ENCODE peak calls at places on chromosome 20, in four cellular contexts. One of them, this sample, is unnamed.

GRCh38 chr20:54284928-54285704 is 77.2 kb downstream of the PFDN4 start:
- DNase-seq in hypothalamus: no peak
- DNase-seq in NCI-H2081 treated with DMSO at 0.1 percent for 48 hours: no peak
- DNase-seq in AG08395: no peak
- DNase-seq in this sample: no peak

GRCh38 chr20:58005581-58006345 is 222.7 kb downstream of the ANKRD60 start:
- DNase-seq in hypothalamus: no peak
- DNase-seq in NCI-H2081 treated with DMSO at 0.1 percent for 48 hours: no peak
- DNase-seq in AG08395: no peak
- DNase-seq in this sample: no peak

GRCh38 chr20:62025832-62026563 is 39.7 kb downstream of the TAF4 start:
- DNase-seq in hypothalamus: no peak
- DNase-seq in NCI-H2081 treated with DMSO at 0.1 percent for 48 hours: no peak
- DNase-seq in AG08395: peak
- DNase-seq in this sample: peak

GRCh38 chr20:59004493-59004762 is 2.6 kb downstream of the CTSZ start:
- DNase-seq in hypothalamus: no peak
- DNase-seq in NCI-H2081 treated with DMSO at 0.1 percent for 48 hours: no peak
- DNase-seq in AG08395: no peak
- DNase-seq in this sample: no peak

GRCh38 chr20:63025534-63026331 is 19.0 kb upstream of the BHLHE23 start:
- DNase-seq in hypothalamus: no peak
- DNase-seq in NCI-H2081 treated with DMSO at 0.1 percent for 48 hours: no peak
- DNase-seq in AG08395: peak
- DNase-seq in this sample: peak

GRCh38 chr20:48928832-48929725 is 7.6 kb downstream of the ARFGEF2 start:
- DNase-seq in hypothalamus: no peak
- DNase-seq in NCI-H2081 treated with DMSO at 0.1 percent for 48 hours: no peak
- DNase-seq in AG08395: peak
- DNase-seq in this sample: peak

GRCh38 chr20:16661738-16662137 is 68.1 kb upstream of the SNRPB2 start:
- DNase-seq in hypothalamus: peak
- DNase-seq in NCI-H2081 treated with DMSO at 0.1 percent for 48 hours: no peak
- DNase-seq in AG08395: no peak
- DNase-seq in this sample: peak

GRCh38 chr20:43959079-43959919 is 44.6 kb downstream of the TOX2 start:
- DNase-seq in hypothalamus: no peak
- DNase-seq in NCI-H2081 treated with DMSO at 0.1 percent for 48 hours: no peak
- DNase-seq in AG08395: no peak
- DNase-seq in this sample: no peak

GRCh38 chr20:23639490-23639958 is 1.8 kb upstream of the CST3 start:
- DNase-seq in hypothalamus: no peak
- DNase-seq in NCI-H2081 treated with DMSO at 0.1 percent for 48 hours: no peak
- DNase-seq in AG08395: no peak
- DNase-seq in this sample: no peak

GRCh38 chr20:5377484-5377883 is 60.7 kb upstream of the PROKR2 start:
- DNase-seq in hypothalamus: no peak
- DNase-seq in NCI-H2081 treated with DMSO at 0.1 percent for 48 hours: no peak
- DNase-seq in AG08395: no peak
- DNase-seq in this sample: no peak

GRCh38 chr20:57474816-57475215 is 50.1 kb downstream of the CTCFL start:
- DNase-seq in hypothalamus: no peak
- DNase-seq in NCI-H2081 treated with DMSO at 0.1 percent for 48 hours: no peak
- DNase-seq in AG08395: no peak
- DNase-seq in this sample: no peak

GRCh38 chr20:2707353-2708072 is 14.9 kb downstream of the EBF4 start:
- DNase-seq in hypothalamus: no peak
- DNase-seq in NCI-H2081 treated with DMSO at 0.1 percent for 48 hours: no peak
- DNase-seq in AG08395: no peak
- DNase-seq in this sample: no peak

This sample was measured in GM03348.